ENCODE peak calls at places on chromosomes 11 and 22, in four cellular contexts. Y is GM12891, X is ovary, T is IMR-90. Z is an unnamed sample.

GRCh38 chr11:86931965-86932332 is 23.2 kb downstream of the FZD4 start:
- DNase-seq in T (peak; percentile 62), X (no peak), Y (no peak), Z (peak; percentile 6)

GRCh38 chr11:3169952-3170755 is 5.0 kb upstream of the OSBPL5 start:
- DNase-seq in Y (peak; percentile 2), T (peak; percentile 61), X (no peak), Z (no peak)

GRCh38 chr22:21450858-21451331 is 16.3 kb upstream of the TMEM191C start:
- DNase-seq in X (peak; percentile 15), T (no peak), Y (no peak), Z (no peak)

GRCh38 chr22:27401321-27401720 is 400.2 kb downstream of the MN1 start:
- DNase-seq in X (no peak), T (peak; percentile 32), Y (no peak), Z (no peak)

GRCh38 chr11:37916331-37916730 is 1318.3 kb upstream of the RAG2 start:
- DNase-seq in X (no peak), T (no peak), Y (no peak), Z (no peak)

GRCh38 chr22:42844756-42845155 is 12.3 kb downstream of the ARFGAP3 start:
- DNase-seq in Y (no peak), X (no peak), T (peak; percentile 39), Z (no peak)

GRCh38 chr22:20205964-20206708 is 55.3 kb upstream of the CCDC188 start:
- DNase-seq in T (peak; percentile 63), X (peak; percentile 74), Y (peak; percentile 72), Z (peak; percentile 79)

GRCh38 chr11:117045196-117045595 is 53.0 kb downstream of the SIK3 start:
- DNase-seq in X (no peak), Y (no peak), T (peak; percentile 61), Z (no peak)

GRCh38 chr11:95715777-95716241 is 73.8 kb downstream of the FAM76B start:
- DNase-seq in T (no peak), X (no peak), Y (no peak), Z (no peak)

GRCh38 chr11:109026891-109027489 is 362.1 kb downstream of the DDX10 start:
- DNase-seq in Y (no peak), X (no peak), T (peak; percentile 66), Z (no peak)

GRCh38 chr11:13116491-13116890 is 107.4 kb downstream of the RASSF10 start:
- DNase-seq in X (no peak), Y (no peak), T (no peak), Z (no peak)

GRCh38 chr11:64430570-64430969 is 71.6 kb downstream of the RPS6KA4 start:
- DNase-seq in T (no peak), X (no peak), Y (no peak), Z (no peak)
- TF ChIP-seq POLR2A in T (no peak), X (no peak), Y (no peak), Z (no peak)

DNA sequence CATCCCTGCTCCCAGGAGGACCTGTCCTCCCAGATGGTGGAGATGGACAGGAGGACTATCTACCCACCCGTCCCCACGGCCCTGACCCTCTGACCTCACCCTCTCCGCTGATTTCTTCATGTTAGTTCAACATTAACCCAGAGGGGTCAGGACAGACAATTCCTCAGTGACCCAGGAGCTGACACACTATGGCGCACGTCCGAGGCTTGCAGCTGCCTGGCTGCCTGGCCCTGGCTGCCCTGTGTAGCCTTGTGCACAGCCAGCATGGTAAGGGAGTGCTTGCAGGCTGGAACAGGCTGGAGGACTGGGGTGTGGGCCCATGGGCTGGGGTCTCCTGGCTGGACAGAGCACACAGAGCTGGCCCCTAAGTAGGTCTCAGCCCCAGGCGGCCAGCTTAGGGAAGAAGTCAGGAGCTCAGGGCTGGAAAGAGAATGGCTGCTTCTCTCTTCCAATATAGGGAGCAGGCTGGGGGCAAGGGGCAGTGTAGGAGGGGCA is at the start of gene F2:
- DNase-seq in X (no peak), Y (no peak), T (no peak), Z (no peak)
- TF ChIP-seq POLR2A in X (no peak), Y (no peak), T (no peak), Z (no peak)

GRCh38 chr22:39351689-39352214 is 2.0 kb downstream of the SYNGR1 start:
- DNase-seq in X (no peak), T (peak; percentile 44), Y (no peak), Z (peak; percentile 31)

GRCh38 chr22:39349506-39349966 is 255 bp upstream of the SYNGR1 start:
- DNase-seq in Y (peak; percentile 62), X (peak; percentile 77), T (no peak), Z (peak; percentile 19)

GRCh38 chr22:39350803-39351688 is 1.3 kb downstream of the SYNGR1 start:
- DNase-seq in T (no peak), X (no peak), Y (no peak), Z (no peak)

GRCh38 chr22:39349967-39350802 is at the start of gene SYNGR1:
- DNase-seq in X (peak; percentile 63), T (no peak), Y (no peak), Z (peak; percentile 13)

GRCh38 chr22:39348909-39349505 is 784 bp upstream of the SYNGR1 start:
- DNase-seq in T (no peak), X (peak; percentile 73), Y (no peak), Z (no peak)
- TF ChIP-seq POLR2A in T (no peak), X (no peak), Y (no peak), Z (no peak)

DNA sequence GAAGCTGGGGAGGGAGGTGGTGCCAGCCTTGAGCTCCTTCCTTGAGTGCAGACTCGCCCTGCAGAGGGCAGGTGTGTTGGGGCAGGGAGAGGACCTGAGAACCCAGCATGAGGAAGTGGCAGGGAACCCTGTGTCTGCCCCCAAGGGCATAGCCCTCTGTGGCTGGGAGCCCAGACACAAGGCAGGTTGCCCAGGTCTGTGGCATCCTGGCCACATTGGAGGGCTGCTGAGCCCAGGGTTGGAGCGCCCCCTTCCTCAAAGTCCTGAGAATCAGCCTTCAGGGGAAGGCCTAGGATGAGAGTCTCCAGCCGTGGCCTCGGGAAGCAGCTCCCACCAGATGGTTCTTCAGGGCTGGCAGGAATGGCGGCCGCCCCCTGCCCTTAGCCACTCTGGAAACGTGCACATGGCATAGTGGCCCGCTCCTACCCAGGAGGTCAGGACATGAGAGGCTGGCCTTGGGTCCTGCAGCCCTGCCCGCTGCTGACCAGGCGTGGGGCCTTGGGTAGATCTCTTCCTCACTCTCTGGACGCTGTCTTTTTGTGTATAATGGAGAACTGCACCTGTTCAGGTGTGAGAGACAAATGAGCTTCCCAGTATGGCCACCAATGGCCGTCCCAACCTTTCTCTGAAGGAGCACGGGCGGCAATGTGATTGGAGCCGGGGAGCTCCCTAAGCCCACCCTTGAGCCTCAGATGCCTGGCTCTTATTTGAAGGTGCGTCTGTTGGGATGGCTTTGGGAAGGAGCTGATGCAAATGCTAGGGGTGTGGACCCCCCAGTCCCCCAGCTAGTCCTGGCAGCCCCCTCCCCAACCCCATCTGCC is 4.5 kb upstream of the CDC42BPG start:
- DNase-seq in Y (no peak), T (no peak), X (no peak), Z (peak; percentile 15)
- TF ChIP-seq POLR2A in Y (no peak), T (no peak), X (no peak), Z (no peak)

DNA sequence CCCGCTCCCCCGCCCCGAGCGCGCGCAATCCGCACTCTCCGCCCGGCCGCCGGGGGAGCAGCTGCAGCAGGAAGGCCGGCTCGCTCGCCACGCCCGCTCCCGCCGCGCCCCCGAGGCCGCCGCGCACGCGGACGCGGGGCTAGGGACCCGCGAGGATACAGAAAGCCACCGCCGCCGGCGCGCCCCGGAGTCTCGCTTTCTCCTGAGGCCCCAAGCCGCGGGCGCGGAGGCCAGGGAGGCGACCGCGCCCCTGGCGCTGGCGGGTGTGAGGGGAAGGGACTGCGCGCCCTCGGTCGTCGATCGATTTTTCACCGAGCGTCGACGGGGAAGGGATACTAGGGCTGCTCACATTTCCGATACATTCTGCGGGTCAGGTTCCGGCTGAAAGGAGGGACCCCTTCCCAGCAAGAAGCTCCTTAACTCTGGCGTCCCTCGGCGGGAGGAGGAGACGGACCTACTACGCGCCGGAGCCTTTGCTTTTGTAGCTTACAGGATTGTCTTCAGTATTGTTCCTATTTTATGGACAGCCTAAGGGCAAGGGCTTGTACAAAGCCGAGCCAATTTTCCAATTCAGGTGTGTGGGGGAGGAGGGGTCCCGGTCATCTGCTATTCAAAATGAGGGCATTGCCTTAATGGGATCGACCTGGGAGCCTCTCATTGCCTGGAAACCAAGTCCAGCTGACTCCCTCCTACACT is 416 bp upstream of the GAB2 start:
- DNase-seq in Y (peak; percentile 67), X (peak; percentile 89), T (peak; percentile 69), Z (peak; percentile 77)
- TF ChIP-seq POLR2A in Y (no peak), X (peak; percentile 76), T (peak; percentile 63), Z (peak; percentile 38)

DNA sequence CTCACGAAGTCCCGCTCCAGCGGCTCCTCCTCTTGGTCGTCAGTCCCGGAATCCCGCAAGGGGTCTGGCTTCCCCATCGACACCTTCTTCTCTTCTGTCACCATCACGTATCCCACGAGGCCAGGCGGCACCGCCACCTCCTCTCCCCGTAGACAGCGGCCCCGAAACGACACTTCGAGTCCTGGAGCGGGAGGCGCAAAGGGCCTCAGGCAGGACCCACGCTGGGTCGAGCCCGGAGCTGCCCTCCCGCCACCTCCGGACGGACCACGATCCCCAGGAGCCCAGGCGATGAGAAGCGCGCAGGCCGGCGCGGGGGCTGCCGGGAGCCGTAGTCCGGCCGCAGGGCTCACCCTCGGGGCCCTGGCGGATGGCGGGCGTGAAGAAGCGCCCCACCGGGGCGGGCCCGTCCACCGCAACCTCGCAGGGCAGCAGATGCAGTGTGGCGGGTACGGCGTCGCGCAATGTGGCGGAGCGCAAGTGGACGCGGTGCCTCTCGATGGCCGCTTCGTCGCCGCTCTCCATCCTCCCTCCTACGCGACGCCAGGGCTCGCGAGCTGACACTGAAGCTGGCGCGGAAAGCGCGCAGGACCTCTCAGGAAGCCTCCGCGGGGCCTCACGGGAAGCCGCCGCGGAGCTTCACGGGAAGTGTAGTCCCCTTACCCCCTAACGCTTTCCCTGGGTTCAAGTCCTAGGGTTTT is at the start of gene RNASEH2C:
- DNase-seq in Y (peak; percentile 95), X (peak; percentile 82), T (peak; percentile 80), Z (peak; percentile 79)
- TF ChIP-seq POLR2A in Y (peak; percentile 87), X (peak; percentile 75), T (peak; percentile 55), Z (no peak)

DNA sequence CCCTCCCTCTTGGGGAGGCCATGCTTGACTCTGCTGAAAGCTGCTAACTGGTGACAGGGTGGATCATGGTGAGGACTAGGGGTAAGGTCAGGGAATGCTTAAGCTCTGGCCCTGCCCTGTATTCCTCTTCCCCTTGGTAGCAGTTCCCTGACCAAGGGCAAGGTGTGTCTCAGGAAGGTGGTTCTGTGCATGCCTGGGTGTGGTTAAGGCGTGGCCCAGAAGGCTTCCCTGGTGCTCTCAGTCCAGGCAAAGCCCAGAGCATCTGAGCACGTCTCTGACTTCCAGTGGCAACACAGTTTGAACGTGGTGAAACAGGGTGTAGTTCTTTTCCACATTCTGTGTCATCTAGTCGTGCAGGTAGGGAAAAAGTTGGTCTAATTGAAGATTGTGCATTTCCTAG is 53.1 kb upstream of the HORMAD2 start:
- DNase-seq in Y (no peak), X (no peak), T (no peak), Z (no peak)
- TF ChIP-seq POLR2A in Y (no peak), X (no peak), T (no peak), Z (no peak)

Z was measured in thyroid gland.